ENCODE peak calls at places on chromosome 17, in eight cellular contexts. B is cardiac fibroblast; C is aorta; O is GM23338; P is BE2C; Q is ovary; H is CD8-positive, alpha-beta T cell; L is thoracic aorta. T is an unnamed sample.

GRCh38 chr17:8041249-8041928 is 2.5 kb downstream of the ALOX15B start:
- DNase-seq in B (peak), C (peak), H (peak), P (peak), O (peak), Q (no peak), L (no peak), T (peak)

GRCh38 chr17:67280279-67280678 is 35.3 kb upstream of the HELZ start:
- DNase-seq in O (no peak), P (no peak), Q (no peak), H (no peak), C (no peak), L (no peak), B (peak), T (no peak)

GRCh38 chr17:79552824-79553223 is 58.0 kb downstream of the RBFOX3 start:
- DNase-seq in Q (no peak), H (no peak), P (no peak), O (no peak), B (no peak), C (no peak), L (no peak), T (no peak)

GRCh38 chr17:79888811-79889634 is 49.8 kb upstream of the CBX4 start:
- DNase-seq in Q (no peak), L (no peak), B (no peak), O (no peak), C (peak), P (peak), H (no peak), T (no peak)

GRCh38 chr17:71613996-71614395 is 506.8 kb upstream of the SOX9 start:
- DNase-seq in P (no peak), L (no peak), O (no peak), Q (no peak), H (no peak), B (no peak), C (no peak), T (no peak)

GRCh38 chr17:33013596-33014375 is 22.1 kb downstream of the SPACA3 start:
- DNase-seq in P (no peak), Q (no peak), H (no peak), C (no peak), O (no peak), B (peak), L (no peak), T (no peak)

GRCh38 chr17:80781188-80781577 is 210.5 kb upstream of the CHMP6 start:
- DNase-seq in P (no peak), B (no peak), C (no peak), Q (no peak), H (peak), O (no peak), L (no peak), T (no peak)

GRCh38 chr17:6546069-6546718 is 10.2 kb downstream of the PITPNM3 start:
- DNase-seq in O (no peak), Q (no peak), L (no peak), C (no peak), P (no peak), B (peak), H (no peak), T (no peak)

GRCh38 chr17:82236142-82236971 is 7.5 kb downstream of the SLC16A3 start:
- DNase-seq in B (peak), O (peak), L (no peak), C (peak), P (peak), H (peak), Q (peak), T (peak)

GRCh38 chr17:78559749-78560368 is 17.3 kb downstream of the DNAH17 start:
- DNase-seq in P (no peak), C (no peak), L (no peak), O (peak), B (no peak), Q (no peak), H (no peak), T (no peak)

GRCh38 chr17:60535382-60536279 is 9.6 kb upstream of the APPBP2 start:
- DNase-seq in B (peak), L (no peak), P (no peak), O (no peak), C (no peak), Q (no peak), H (no peak), T (no peak)

GRCh38 chr17:45048795-45049563 is 2.5 kb downstream of the DCAKD start:
- DNase-seq in B (no peak), O (no peak), H (no peak), C (no peak), P (no peak), Q (no peak), L (no peak), T (peak)

GRCh38 chr17:41654908-41655607 is 30.7 kb upstream of the KRT17 start:
- DNase-seq in Q (no peak), B (no peak), C (no peak), O (no peak), P (no peak), H (no peak), L (no peak), T (no peak)

GRCh38 chr17:48546924-48547838 is 2.3 kb upstream of the HOXB2 start:
- DNase-seq in L (no peak), Q (no peak), P (no peak), H (no peak), B (peak), O (no peak), C (no peak), T (no peak)

GRCh38 chr17:64090144-64090543 is 39.8 kb downstream of the ERN1 start:
- DNase-seq in O (no peak), P (no peak), Q (no peak), H (no peak), L (no peak), C (no peak), B (no peak), T (no peak)

GRCh38 chr17:4534928-4535666 is 20.1 kb downstream of the MYBBP1A start:
- DNase-seq in O (peak), H (no peak), L (no peak), B (no peak), Q (no peak), P (no peak), C (no peak), T (no peak)

GRCh38 chr17:17983376-17983775 is 10.7 kb downstream of the DRC3 start:
- DNase-seq in L (no peak), B (no peak), O (no peak), Q (no peak), H (no peak), C (no peak), P (no peak), T (no peak)

GRCh38 chr17:20080513-20080912 is 71.4 kb downstream of the SPECC1 start:
- DNase-seq in P (no peak), C (no peak), Q (no peak), H (no peak), O (peak), B (no peak), L (no peak), T (no peak)

GRCh38 chr17:58339775-58340622 is 11.4 kb upstream of the TSPOAP1 start:
- DNase-seq in B (no peak), L (no peak), Q (no peak), O (no peak), P (no peak), C (peak), H (no peak), T (no peak)

GRCh38 chr17:27578718-27579085 is 52.3 kb upstream of the LGALS9 start:
- DNase-seq in B (peak), Q (no peak), C (no peak), L (no peak), H (no peak), O (no peak), P (no peak), T (no peak)

GRCh38 chr17:43367588-43368242 is 31.1 kb upstream of the ARL4D start:
- DNase-seq in Q (peak), O (peak), L (no peak), H (peak), C (no peak), B (peak), P (peak), T (peak)

GRCh38 chr17:9833922-9834321 is 8.2 kb downstream of the GLP2R start:
- DNase-seq in Q (no peak), C (no peak), L (no peak), B (no peak), H (no peak), P (no peak), O (no peak), T (no peak)

GRCh38 chr17:67421869-67422273 is 44.8 kb downstream of the PITPNC1 start:
- DNase-seq in Q (no peak), B (peak), P (no peak), C (no peak), O (peak), H (peak), L (no peak), T (peak)

GRCh38 chr17:31392002-31392855 is 754 bp downstream of the RAB11FIP4 start:
- DNase-seq in B (no peak), H (peak), L (no peak), P (no peak), C (peak), Q (peak), O (peak), T (no peak)

GRCh38 chr17:7237266-7237760 is 1.9 kb downstream of the PHF23 start:
- DNase-seq in Q (no peak), B (no peak), P (no peak), O (no peak), H (no peak), L (no peak), C (no peak), T (no peak)

GRCh38 chr17:40000161-40000560 is 15.1 kb upstream of the CSF3 start:
- DNase-seq in Q (no peak), P (no peak), C (no peak), B (no peak), O (no peak), H (no peak), L (no peak), T (no peak)
- H3K4me3 ChIP-seq in Q (no peak), P (no peak), C (no peak), B (no peak), O (no peak), H (no peak), L (no peak), T (no peak)

GRCh38 chr17:55577011-55577586 is 65.8 kb upstream of the SMIM36 start:
- DNase-seq in C (peak), H (peak), Q (peak), O (no peak), L (no peak), B (peak), P (no peak), T (no peak)
- H3K4me3 ChIP-seq in C (no peak), H (peak), Q (peak), O (no peak), L (peak), B (no peak), P (no peak), T (no peak)

DNA sequence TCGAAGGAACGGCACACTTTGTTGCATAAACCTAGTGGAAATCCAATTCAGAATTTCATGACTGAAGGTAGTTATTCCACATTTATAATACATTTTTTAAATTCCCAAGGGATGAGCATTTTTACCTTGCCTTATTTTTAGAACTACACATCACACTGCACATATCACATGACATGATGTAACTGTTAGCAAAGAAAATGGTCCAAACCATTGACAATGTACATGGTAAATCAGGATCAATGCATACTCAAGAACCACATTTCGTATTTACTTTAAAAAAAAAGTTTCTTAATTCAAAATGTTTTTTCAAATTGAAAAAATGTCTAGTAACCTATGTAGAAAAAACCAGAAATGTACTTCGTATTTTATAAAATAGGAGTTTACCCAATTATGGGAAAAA is 2.5 kb downstream of the KANSL1 start:
- DNase-seq in L (no peak), Q (no peak), H (no peak), O (no peak), P (no peak), C (no peak), B (peak), T (no peak)
- H3K4me3 ChIP-seq in L (peak), Q (peak), H (peak), O (peak), P (peak), C (peak), B (peak), T (peak)

GRCh38 chr17:795276-795675 is 13.1 kb downstream of the MRM3 start:
- DNase-seq in C (peak), Q (no peak), L (no peak), H (no peak), B (no peak), P (no peak), O (no peak), T (no peak)
- H3K4me3 ChIP-seq in C (peak), Q (no peak), L (peak), H (no peak), B (no peak), P (peak), O (no peak), T (no peak)